ENCODE peak calls at places on chromosomes 1 and 21, in six cellular contexts. U is HTR-8/SVneo; D is CD8-positive, alpha-beta T cell; X is BE2C; N is GM03348; P is dorsolateral prefrontal cortex. E is an unnamed sample.

GRCh38 chr1:167863921-167864279 is 50.0 kb downstream of the ADCY10 start:
- DNase-seq in U (no peak), D (no peak), X (no peak), N (no peak), P (no peak), E (no peak)

GRCh38 chr1:29631361-29631760 is 395.0 kb downstream of the PTPRU start:
- DNase-seq in U (no peak), D (no peak), X (no peak), N (no peak), P (no peak), E (no peak)

GRCh38 chr1:154329551-154330131 is 4.3 kb downstream of the ATP8B2 start:
- DNase-seq in U (no peak), D (no peak), X (peak; percentile 28), N (no peak), P (peak; percentile 65), E (no peak)

GRCh38 chr1:48080343-48081255 is 83.4 kb upstream of the TRABD2B start:
- DNase-seq in U (no peak), D (no peak), X (no peak), N (no peak), P (no peak), E (no peak)

GRCh38 chr1:167984886-167985489 is 48.1 kb upstream of the MPC2 start:
- DNase-seq in U (no peak), D (no peak), X (no peak), N (no peak), P (no peak), E (peak; percentile 4)

GRCh38 chr1:89588480-89588879 is 44.4 kb upstream of the LRRC8C start:
- DNase-seq in U (no peak), D (no peak), X (no peak), N (no peak), P (no peak), E (no peak)

GRCh38 chr21:45590246-45590725 is 48.0 kb upstream of the SLC19A1 start:
- DNase-seq in U (peak; percentile 56), D (peak; percentile 82), X (peak; percentile 79), N (peak; percentile 84), P (no peak), E (peak; percentile 62)

GRCh38 chr1:222950892-222951291 is 136.1 kb downstream of the DISP1 start:
- DNase-seq in U (no peak), D (no peak), X (no peak), N (no peak), P (no peak), E (no peak)

GRCh38 chr1:55718758-55719671 is 503.9 kb upstream of the USP24 start:
- DNase-seq in U (peak; percentile 59), D (no peak), X (no peak), N (peak; percentile 87), P (no peak), E (no peak)

GRCh38 chr1:16076871-16077250 is 3.4 kb upstream of the FAM131C start:
- DNase-seq in U (no peak), D (no peak), X (peak; percentile 84), N (peak; percentile 72), P (no peak), E (no peak)

GRCh38 chr1:76832521-76832920 is 34.8 kb upstream of the ST6GALNAC5 start:
- DNase-seq in U (no peak), D (no peak), X (no peak), N (no peak), P (no peak), E (no peak)

GRCh38 chr21:33019885-33020557 is 5.7 kb upstream of the OLIG2 start:
- DNase-seq in U (no peak), D (no peak), X (no peak), N (no peak), P (no peak), E (no peak)